ENCODE peak calls at places on chromosomes 4 and X, in four cellular contexts. X is G401, G is mesenchymal stem cell, T is ovary. R is an unnamed sample.
A peak's percentile ranks its signal among the peaks of the same experiment; 100 is the strongest.

GRCh38 chrX:38110231-38110630 is 103.9 kb downstream of the SYTL5 start:
- DNase-seq in X (no peak), G (no peak), T (no peak), R (no peak)

GRCh38 chrX:153818571-153819397 is 11.6 kb downstream of the PDZD4 start:
- DNase-seq in X (no peak), G (peak; percentile 30), T (no peak), R (no peak)

GRCh38 chr4:184824776-184825393 is 883 bp downstream of the ACSL1 start:
- DNase-seq in X (peak; percentile 39), G (peak; percentile 12), T (no peak), R (no peak)

GRCh38 chr4:79358438-79358837 is 32.6 kb upstream of the NAA11 start:
- DNase-seq in X (no peak), G (no peak), T (no peak), R (no peak)

GRCh38 chr4:62881901-62882300 is 1527.3 kb downstream of the TECRL start:
- DNase-seq in X (no peak), G (no peak), T (no peak), R (no peak)

GRCh38 chr4:89420507-89420906 is 112.9 kb upstream of the GPRIN3 start:
- DNase-seq in X (no peak), G (no peak), T (no peak), R (no peak)

GRCh38 chr4:23324291-23324690 is 565.6 kb downstream of the PPARGC1A start:
- DNase-seq in X (no peak), G (peak; percentile 18), T (no peak), R (no peak)

GRCh38 chr4:36338973-36339372 is 57.6 kb downstream of the DTHD1 start:
- DNase-seq in X (no peak), G (no peak), T (no peak), R (no peak)

GRCh38 chr4:88109123-88109864 is 49.1 kb downstream of the ABCG2 start:
- DNase-seq in X (no peak), G (no peak), T (no peak), R (no peak)

GRCh38 chr4:150647008-150647407 is 65.1 kb downstream of the MAB21L2 start:
- DNase-seq in X (no peak), G (no peak), T (no peak), R (no peak)

GRCh38 chr4:4455199-4455865 is 68.4 kb downstream of the NSG1 start:
- DNase-seq in X (no peak), G (no peak), T (no peak), R (no peak)

GRCh38 chrX:13622565-13622964 is 30.4 kb upstream of the TCEANC start:
- DNase-seq in X (no peak), G (no peak), T (no peak), R (no peak)

GRCh38 chrX:31268359-31268758 is 196.5 kb upstream of the FTHL17 start:
- DNase-seq in X (no peak), G (peak; percentile 34), T (no peak), R (no peak)

GRCh38 chr4:157075811-157076577 is at the start of gene GLRB:
- DNase-seq in X (peak; percentile 55), G (peak; percentile 48), T (no peak), R (no peak)

GRCh38 chrX:140664939-140665338 is 44.6 kb upstream of the LINC00632 start:
- DNase-seq in X (peak; percentile 15), G (peak; percentile 25), T (no peak), R (no peak)

GRCh38 chr4:181597766-181598165 is 645.4 kb upstream of the TENM3 start:
- DNase-seq in X (no peak), G (no peak), T (no peak), R (no peak)

GRCh38 chrX:31165241-31166035 is 93.6 kb upstream of the FTHL17 start:
- DNase-seq in X (no peak), G (peak; percentile 31), T (no peak), R (no peak)

GRCh38 chr4:152220201-152220666 is 315.7 kb downstream of the FBXW7 start:
- DNase-seq in X (no peak), G (no peak), T (no peak), R (no peak)

GRCh38 chrX:44025611-44026010 is 52.4 kb upstream of the NDP start:
- DNase-seq in X (no peak), G (peak; percentile 86), T (no peak), R (no peak)

GRCh38 chr4:97836662-97837061 is 306.6 kb downstream of the STPG2 start:
- DNase-seq in X (no peak), G (no peak), T (no peak), R (no peak)

GRCh38 chr4:156948738-156949137 is 22.9 kb downstream of the PDGFC start:
- DNase-seq in X (no peak), G (no peak), T (no peak), R (no peak)

GRCh38 chr4:2251795-2252529 is 9.9 kb downstream of the MXD4 start:
- DNase-seq in X (no peak), G (no peak), T (peak; percentile 20), R (no peak)

GRCh38 chr4:138835833-138836521 is 179.6 kb upstream of the NOCT start:
- DNase-seq in X (no peak), G (no peak), T (no peak), R (peak; percentile 89)

GRCh38 chr4:100842856-100843255 is 325.0 kb upstream of the EMCN start:
- DNase-seq in X (no peak), G (peak; percentile 74), T (no peak), R (no peak)

GRCh38 chr4:122639181-122639580 is 18.3 kb upstream of the IL21 start:
- DNase-seq in X (no peak), G (no peak), T (no peak), R (no peak)

R was measured in NCI-H2081 treated with DMSO at 0.1 percent for 48 hours.